ENCODE peak calls at places on chromosomes 11 and 22, in five cellular contexts. One of them, this sample, is unnamed.
A peak's percentile ranks its signal among the peaks of the same experiment; 100 is the strongest.

GRCh38 chr22:36455571-36456458 is 25.6 kb downstream of the TXN2 start:
- DNase-seq in caudate nucleus: no peak
- DNase-seq in stimulated activated CD8-positive, alpha-beta memory T cell treated with anti-CD3 and anti-CD28 coated beads, Interleukin-15, amount 100 ng/mL, for 48 hours: no peak
- DNase-seq in NCI-H2029 treated with DMSO at 0.1 percent for 48 hours: peak; percentile 26
- DNase-seq in mucosa of gallbladder: no peak
- DNase-seq in this sample: no peak

GRCh38 chr11:94423467-94423866 is 22.2 kb upstream of the GPR83 start:
- DNase-seq in stimulated activated CD8-positive, alpha-beta memory T cell treated with anti-CD3 and anti-CD28 coated beads, Interleukin-15, amount 100 ng/mL, for 48 hours: no peak
- DNase-seq in mucosa of gallbladder: no peak
- DNase-seq in NCI-H2029 treated with DMSO at 0.1 percent for 48 hours: no peak
- DNase-seq in caudate nucleus: no peak
- DNase-seq in this sample: no peak

GRCh38 chr11:22432331-22433065 is 94.3 kb downstream of the SLC17A6 start:
- DNase-seq in NCI-H2029 treated with DMSO at 0.1 percent for 48 hours: no peak
- DNase-seq in mucosa of gallbladder: peak; percentile 13
- DNase-seq in caudate nucleus: peak; percentile 47
- DNase-seq in stimulated activated CD8-positive, alpha-beta memory T cell treated with anti-CD3 and anti-CD28 coated beads, Interleukin-15, amount 100 ng/mL, for 48 hours: no peak
- DNase-seq in this sample: no peak

GRCh38 chr22:20957691-20958440 is 9.2 kb upstream of the AIFM3 start:
- DNase-seq in mucosa of gallbladder: no peak
- DNase-seq in caudate nucleus: no peak
- DNase-seq in NCI-H2029 treated with DMSO at 0.1 percent for 48 hours: no peak
- DNase-seq in stimulated activated CD8-positive, alpha-beta memory T cell treated with anti-CD3 and anti-CD28 coated beads, Interleukin-15, amount 100 ng/mL, for 48 hours: no peak
- DNase-seq in this sample: no peak

GRCh38 chr11:33531743-33532181 is 168.9 kb downstream of the C11orf91 start:
- DNase-seq in NCI-H2029 treated with DMSO at 0.1 percent for 48 hours: no peak
- DNase-seq in mucosa of gallbladder: no peak
- DNase-seq in stimulated activated CD8-positive, alpha-beta memory T cell treated with anti-CD3 and anti-CD28 coated beads, Interleukin-15, amount 100 ng/mL, for 48 hours: no peak
- DNase-seq in caudate nucleus: no peak
- DNase-seq in this sample: no peak

GRCh38 chr22:41915035-41915782 is at the start of gene SHISA8:
- DNase-seq in stimulated activated CD8-positive, alpha-beta memory T cell treated with anti-CD3 and anti-CD28 coated beads, Interleukin-15, amount 100 ng/mL, for 48 hours: peak; percentile 37
- DNase-seq in caudate nucleus: no peak
- DNase-seq in NCI-H2029 treated with DMSO at 0.1 percent for 48 hours: no peak
- DNase-seq in mucosa of gallbladder: no peak
- DNase-seq in this sample: peak; percentile 33

GRCh38 chr22:48746789-48747425 is 1080.8 kb downstream of the BRD1 start:
- DNase-seq in NCI-H2029 treated with DMSO at 0.1 percent for 48 hours: no peak
- DNase-seq in stimulated activated CD8-positive, alpha-beta memory T cell treated with anti-CD3 and anti-CD28 coated beads, Interleukin-15, amount 100 ng/mL, for 48 hours: no peak
- DNase-seq in caudate nucleus: no peak
- DNase-seq in mucosa of gallbladder: no peak
- DNase-seq in this sample: no peak

GRCh38 chr11:6606471-6607189 is 3.1 kb downstream of the ILK start:
- DNase-seq in caudate nucleus: peak; percentile 68
- DNase-seq in stimulated activated CD8-positive, alpha-beta memory T cell treated with anti-CD3 and anti-CD28 coated beads, Interleukin-15, amount 100 ng/mL, for 48 hours: peak; percentile 66
- DNase-seq in mucosa of gallbladder: peak; percentile 92
- DNase-seq in NCI-H2029 treated with DMSO at 0.1 percent for 48 hours: peak; percentile 72
- DNase-seq in this sample: peak; percentile 29

GRCh38 chr11:117259417-117259816 is 26.9 kb downstream of the RNF214 start:
- DNase-seq in mucosa of gallbladder: no peak
- DNase-seq in NCI-H2029 treated with DMSO at 0.1 percent for 48 hours: no peak
- DNase-seq in caudate nucleus: no peak
- DNase-seq in stimulated activated CD8-positive, alpha-beta memory T cell treated with anti-CD3 and anti-CD28 coated beads, Interleukin-15, amount 100 ng/mL, for 48 hours: no peak
- DNase-seq in this sample: no peak

GRCh38 chr11:6298605-6299004 is 21.7 kb downstream of the CAVIN3 start:
- DNase-seq in caudate nucleus: no peak
- DNase-seq in stimulated activated CD8-positive, alpha-beta memory T cell treated with anti-CD3 and anti-CD28 coated beads, Interleukin-15, amount 100 ng/mL, for 48 hours: peak; percentile 7
- DNase-seq in mucosa of gallbladder: peak; percentile 21
- DNase-seq in NCI-H2029 treated with DMSO at 0.1 percent for 48 hours: no peak
- DNase-seq in this sample: no peak

GRCh38 chr11:29623144-29623722 is 393.6 kb downstream of the KCNA4 start:
- DNase-seq in mucosa of gallbladder: no peak
- DNase-seq in NCI-H2029 treated with DMSO at 0.1 percent for 48 hours: no peak
- DNase-seq in stimulated activated CD8-positive, alpha-beta memory T cell treated with anti-CD3 and anti-CD28 coated beads, Interleukin-15, amount 100 ng/mL, for 48 hours: no peak
- DNase-seq in caudate nucleus: no peak
- DNase-seq in this sample: no peak

GRCh38 chr11:71247551-71248250 is 4.7 kb downstream of the SHANK2 start:
- DNase-seq in NCI-H2029 treated with DMSO at 0.1 percent for 48 hours: no peak
- DNase-seq in stimulated activated CD8-positive, alpha-beta memory T cell treated with anti-CD3 and anti-CD28 coated beads, Interleukin-15, amount 100 ng/mL, for 48 hours: no peak
- DNase-seq in mucosa of gallbladder: no peak
- DNase-seq in caudate nucleus: peak; percentile 14
- DNase-seq in this sample: no peak

GRCh38 chr11:115990004-115990447 is 485.8 kb upstream of the CADM1 start:
- DNase-seq in stimulated activated CD8-positive, alpha-beta memory T cell treated with anti-CD3 and anti-CD28 coated beads, Interleukin-15, amount 100 ng/mL, for 48 hours: no peak
- DNase-seq in mucosa of gallbladder: no peak
- DNase-seq in NCI-H2029 treated with DMSO at 0.1 percent for 48 hours: no peak
- DNase-seq in caudate nucleus: no peak
- DNase-seq in this sample: no peak

GRCh38 chr11:120594746-120595145 is 83.2 kb downstream of the GRIK4 start:
- DNase-seq in stimulated activated CD8-positive, alpha-beta memory T cell treated with anti-CD3 and anti-CD28 coated beads, Interleukin-15, amount 100 ng/mL, for 48 hours: no peak
- DNase-seq in caudate nucleus: no peak
- DNase-seq in mucosa of gallbladder: no peak
- DNase-seq in NCI-H2029 treated with DMSO at 0.1 percent for 48 hours: no peak
- DNase-seq in this sample: no peak

GRCh38 chr11:77879218-77879617 is 58.3 kb downstream of the AAMDC start:
- DNase-seq in stimulated activated CD8-positive, alpha-beta memory T cell treated with anti-CD3 and anti-CD28 coated beads, Interleukin-15, amount 100 ng/mL, for 48 hours: no peak
- DNase-seq in mucosa of gallbladder: no peak
- DNase-seq in caudate nucleus: no peak
- DNase-seq in NCI-H2029 treated with DMSO at 0.1 percent for 48 hours: no peak
- DNase-seq in this sample: no peak

GRCh38 chr11:2940166-2940929 is 11.1 kb upstream of the PHLDA2 start:
- DNase-seq in caudate nucleus: no peak
- DNase-seq in stimulated activated CD8-positive, alpha-beta memory T cell treated with anti-CD3 and anti-CD28 coated beads, Interleukin-15, amount 100 ng/mL, for 48 hours: no peak
- DNase-seq in mucosa of gallbladder: peak; percentile 80
- DNase-seq in NCI-H2029 treated with DMSO at 0.1 percent for 48 hours: no peak
- DNase-seq in this sample: no peak